ENCODE peak calls at places on chromosomes 5 and 9, in four cellular contexts. One of them, this sample, is unnamed.

GRCh38 chr5:72141440-72142271 is 34.4 kb downstream of the MAP1B start:
- DNase-seq in amygdala: no peak
- DNase-seq in pancreas: no peak
- DNase-seq in activated CD8-positive, alpha-beta memory T cell treated with anti-CD3 and anti-CD28 coated beads, Interleukin-2, amount 50 U/mL, for 48 hours: no peak
- DNase-seq in this sample: no peak

GRCh38 chr5:6518298-6519057 is 69.8 kb downstream of the UBE2QL1 start:
- DNase-seq in amygdala: no peak
- DNase-seq in pancreas: no peak
- DNase-seq in activated CD8-positive, alpha-beta memory T cell treated with anti-CD3 and anti-CD28 coated beads, Interleukin-2, amount 50 U/mL, for 48 hours: no peak
- DNase-seq in this sample: peak; percentile 58

GRCh38 chr5:170121321-170121720 is 15.6 kb downstream of the FOXI1 start:
- DNase-seq in amygdala: no peak
- DNase-seq in pancreas: no peak
- DNase-seq in activated CD8-positive, alpha-beta memory T cell treated with anti-CD3 and anti-CD28 coated beads, Interleukin-2, amount 50 U/mL, for 48 hours: no peak
- DNase-seq in this sample: no peak

GRCh38 chr5:131364507-131365050 is 100.7 kb downstream of the CDC42SE2 start:
- DNase-seq in amygdala: no peak
- DNase-seq in pancreas: no peak
- DNase-seq in activated CD8-positive, alpha-beta memory T cell treated with anti-CD3 and anti-CD28 coated beads, Interleukin-2, amount 50 U/mL, for 48 hours: no peak
- DNase-seq in this sample: no peak

GRCh38 chr5:154962494-154962893 is 21.6 kb downstream of the MRPL22 start:
- DNase-seq in amygdala: no peak
- DNase-seq in pancreas: no peak
- DNase-seq in activated CD8-positive, alpha-beta memory T cell treated with anti-CD3 and anti-CD28 coated beads, Interleukin-2, amount 50 U/mL, for 48 hours: no peak
- DNase-seq in this sample: no peak

GRCh38 chr5:167839065-167839464 is 452.4 kb upstream of the WWC1 start:
- DNase-seq in amygdala: no peak
- DNase-seq in pancreas: no peak
- DNase-seq in activated CD8-positive, alpha-beta memory T cell treated with anti-CD3 and anti-CD28 coated beads, Interleukin-2, amount 50 U/mL, for 48 hours: no peak
- DNase-seq in this sample: no peak

GRCh38 chr5:167652690-167653089 is 638.8 kb upstream of the WWC1 start:
- DNase-seq in amygdala: no peak
- DNase-seq in pancreas: no peak
- DNase-seq in activated CD8-positive, alpha-beta memory T cell treated with anti-CD3 and anti-CD28 coated beads, Interleukin-2, amount 50 U/mL, for 48 hours: no peak
- DNase-seq in this sample: no peak

GRCh38 chr5:25436452-25436851 is 791.7 kb upstream of the CDH10 start:
- DNase-seq in amygdala: no peak
- DNase-seq in pancreas: no peak
- DNase-seq in activated CD8-positive, alpha-beta memory T cell treated with anti-CD3 and anti-CD28 coated beads, Interleukin-2, amount 50 U/mL, for 48 hours: no peak
- DNase-seq in this sample: no peak

GRCh38 chr9:20557286-20557685 is 65.0 kb downstream of the MLLT3 start:
- DNase-seq in amygdala: no peak
- DNase-seq in pancreas: no peak
- DNase-seq in activated CD8-positive, alpha-beta memory T cell treated with anti-CD3 and anti-CD28 coated beads, Interleukin-2, amount 50 U/mL, for 48 hours: no peak
- DNase-seq in this sample: no peak

GRCh38 chr9:3099601-3100000 is 255.7 kb upstream of the PUM3 start:
- DNase-seq in amygdala: no peak
- DNase-seq in pancreas: no peak
- DNase-seq in activated CD8-positive, alpha-beta memory T cell treated with anti-CD3 and anti-CD28 coated beads, Interleukin-2, amount 50 U/mL, for 48 hours: no peak
- DNase-seq in this sample: no peak

GRCh38 chr5:132777209-132778069 is at the start of gene SEPTIN8:
- DNase-seq in amygdala: peak; percentile 33
- DNase-seq in pancreas: peak; percentile 83
- DNase-seq in activated CD8-positive, alpha-beta memory T cell treated with anti-CD3 and anti-CD28 coated beads, Interleukin-2, amount 50 U/mL, for 48 hours: peak; percentile 73
- DNase-seq in this sample: peak; percentile 61

GRCh38 chr5:115934388-115934974 is 27.8 kb upstream of the LVRN start:
- DNase-seq in amygdala: no peak
- DNase-seq in pancreas: no peak
- DNase-seq in activated CD8-positive, alpha-beta memory T cell treated with anti-CD3 and anti-CD28 coated beads, Interleukin-2, amount 50 U/mL, for 48 hours: no peak
- DNase-seq in this sample: no peak

GRCh38 chr5:124395287-124395686 is 351.2 kb downstream of the ZNF608 start:
- DNase-seq in amygdala: peak; percentile 36
- DNase-seq in pancreas: no peak
- DNase-seq in activated CD8-positive, alpha-beta memory T cell treated with anti-CD3 and anti-CD28 coated beads, Interleukin-2, amount 50 U/mL, for 48 hours: no peak
- DNase-seq in this sample: no peak

GRCh38 chr9:135077497-135078200 is 9.8 kb upstream of the OLFM1 start:
- DNase-seq in amygdala: no peak
- DNase-seq in pancreas: no peak
- DNase-seq in activated CD8-positive, alpha-beta memory T cell treated with anti-CD3 and anti-CD28 coated beads, Interleukin-2, amount 50 U/mL, for 48 hours: peak; percentile 53
- DNase-seq in this sample: peak; percentile 42

GRCh38 chr9:16668906-16669305 is 201.6 kb downstream of the BNC2 start:
- DNase-seq in amygdala: no peak
- DNase-seq in pancreas: no peak
- DNase-seq in activated CD8-positive, alpha-beta memory T cell treated with anti-CD3 and anti-CD28 coated beads, Interleukin-2, amount 50 U/mL, for 48 hours: no peak
- DNase-seq in this sample: no peak

GRCh38 chr5:77428526-77428925 is 63.6 kb downstream of the WDR41 start:
- DNase-seq in amygdala: no peak
- DNase-seq in pancreas: no peak
- DNase-seq in activated CD8-positive, alpha-beta memory T cell treated with anti-CD3 and anti-CD28 coated beads, Interleukin-2, amount 50 U/mL, for 48 hours: no peak
- DNase-seq in this sample: no peak

GRCh38 chr5:106894964-106895363 is 775.8 kb downstream of the EFNA5 start:
- DNase-seq in amygdala: no peak
- DNase-seq in pancreas: no peak
- DNase-seq in activated CD8-positive, alpha-beta memory T cell treated with anti-CD3 and anti-CD28 coated beads, Interleukin-2, amount 50 U/mL, for 48 hours: no peak
- DNase-seq in this sample: no peak

GRCh38 chr5:145981612-145982571 is 45.5 kb downstream of the SH3RF2 start:
- DNase-seq in amygdala: no peak
- DNase-seq in pancreas: no peak
- DNase-seq in activated CD8-positive, alpha-beta memory T cell treated with anti-CD3 and anti-CD28 coated beads, Interleukin-2, amount 50 U/mL, for 48 hours: no peak
- DNase-seq in this sample: no peak

GRCh38 chr9:27703591-27703990 is 130.3 kb upstream of the C9orf72 start:
- DNase-seq in amygdala: no peak
- DNase-seq in pancreas: no peak
- DNase-seq in activated CD8-positive, alpha-beta memory T cell treated with anti-CD3 and anti-CD28 coated beads, Interleukin-2, amount 50 U/mL, for 48 hours: no peak
- DNase-seq in this sample: no peak

GRCh38 chr9:37432020-37432419 is 9.5 kb downstream of the GRHPR start:
- DNase-seq in amygdala: no peak
- DNase-seq in pancreas: peak; percentile 30
- DNase-seq in activated CD8-positive, alpha-beta memory T cell treated with anti-CD3 and anti-CD28 coated beads, Interleukin-2, amount 50 U/mL, for 48 hours: no peak
- DNase-seq in this sample: no peak

GRCh38 chr5:178564842-178565550 is 25.2 kb downstream of the COL23A1 start:
- DNase-seq in amygdala: no peak
- DNase-seq in pancreas: no peak
- DNase-seq in activated CD8-positive, alpha-beta memory T cell treated with anti-CD3 and anti-CD28 coated beads, Interleukin-2, amount 50 U/mL, for 48 hours: no peak
- DNase-seq in this sample: no peak

GRCh38 chr9:21744874-21745273 is 57.6 kb upstream of the MTAP start:
- DNase-seq in amygdala: no peak
- DNase-seq in pancreas: no peak
- DNase-seq in activated CD8-positive, alpha-beta memory T cell treated with anti-CD3 and anti-CD28 coated beads, Interleukin-2, amount 50 U/mL, for 48 hours: no peak
- DNase-seq in this sample: no peak

GRCh38 chr9:137497921-137498719 is 39.0 kb upstream of the NSMF start:
- DNase-seq in amygdala: no peak
- DNase-seq in pancreas: no peak
- DNase-seq in activated CD8-positive, alpha-beta memory T cell treated with anti-CD3 and anti-CD28 coated beads, Interleukin-2, amount 50 U/mL, for 48 hours: no peak
- DNase-seq in this sample: no peak

GRCh38 chr5:106454651-106455415 is 1215.9 kb downstream of the EFNA5 start:
- DNase-seq in amygdala: no peak
- DNase-seq in pancreas: no peak
- DNase-seq in activated CD8-positive, alpha-beta memory T cell treated with anti-CD3 and anti-CD28 coated beads, Interleukin-2, amount 50 U/mL, for 48 hours: no peak
- DNase-seq in this sample: no peak

GRCh38 chr9:96279927-96280326 is 22.0 kb downstream of the HSD17B3 start:
- DNase-seq in amygdala: no peak
- DNase-seq in pancreas: no peak
- DNase-seq in activated CD8-positive, alpha-beta memory T cell treated with anti-CD3 and anti-CD28 coated beads, Interleukin-2, amount 50 U/mL, for 48 hours: no peak
- DNase-seq in this sample: no peak

This sample was measured in left lobe of liver.